ENCODE peak calls at places on chromosome 13, in seven cellular contexts. M, A, X, D, J, E and B are unnamed samples.

GRCh38 chr13:80441968-80442367 is 101.0 kb upstream of the SPRY2 start:
- DNase-seq in X (no peak), E (no peak), M (no peak), A (no peak), D (no peak), J (no peak), B (peak; percentile 34)

GRCh38 chr13:98507060-98507797 is 69.7 kb downstream of the STK24 start:
- DNase-seq in X (peak; percentile 57), E (peak; percentile 78), J (no peak), A (peak; percentile 58), D (peak; percentile 81), M (peak; percentile 68), B (no peak)

GRCh38 chr13:32142956-32143375 is 111.4 kb downstream of the FRY start:
- DNase-seq in J (no peak), D (no peak), X (peak; percentile 11), E (peak; percentile 49), M (no peak), A (peak; percentile 29), B (no peak)

GRCh38 chr13:76991432-76991795 is 467 bp upstream of the CLN5 start:
- DNase-seq in A (no peak), E (no peak), J (peak; percentile 83), X (no peak), D (no peak), M (no peak), B (peak; percentile 45)

GRCh38 chr13:54018485-54018884 is 989.9 kb downstream of the OLFM4 start:
- DNase-seq in J (no peak), E (no peak), M (no peak), A (no peak), X (no peak), D (no peak), B (no peak)

GRCh38 chr13:39530996-39531395 is 72.0 kb downstream of the LHFPL6 start:
- DNase-seq in E (no peak), D (no peak), J (no peak), A (no peak), M (no peak), X (no peak), B (no peak)

GRCh38 chr13:40665061-40665753 is 1.2 kb downstream of the FOXO1 start:
- DNase-seq in M (peak; percentile 31), E (peak; percentile 33), D (peak; percentile 72), A (peak; percentile 31), J (peak; percentile 46), X (peak; percentile 28), B (peak; percentile 46)

GRCh38 chr13:23947893-23948292 is 50.6 kb upstream of the C1QTNF9B start:
- DNase-seq in J (no peak), A (no peak), X (no peak), D (no peak), M (no peak), E (no peak), B (no peak)

GRCh38 chr13:24306632-24307031 is 2.7 kb upstream of the C1QTNF9 start:
- DNase-seq in J (no peak), A (no peak), E (no peak), M (no peak), X (no peak), D (no peak), B (no peak)

GRCh38 chr13:39415003-39415402 is 188.0 kb downstream of the LHFPL6 start:
- DNase-seq in D (no peak), E (no peak), J (no peak), M (peak; percentile 45), A (no peak), X (no peak), B (no peak)

GRCh38 chr13:99464441-99464949 is 36.8 kb upstream of the TM9SF2 start:
- DNase-seq in A (no peak), X (no peak), M (no peak), J (no peak), E (no peak), D (no peak), B (no peak)

DNA sequence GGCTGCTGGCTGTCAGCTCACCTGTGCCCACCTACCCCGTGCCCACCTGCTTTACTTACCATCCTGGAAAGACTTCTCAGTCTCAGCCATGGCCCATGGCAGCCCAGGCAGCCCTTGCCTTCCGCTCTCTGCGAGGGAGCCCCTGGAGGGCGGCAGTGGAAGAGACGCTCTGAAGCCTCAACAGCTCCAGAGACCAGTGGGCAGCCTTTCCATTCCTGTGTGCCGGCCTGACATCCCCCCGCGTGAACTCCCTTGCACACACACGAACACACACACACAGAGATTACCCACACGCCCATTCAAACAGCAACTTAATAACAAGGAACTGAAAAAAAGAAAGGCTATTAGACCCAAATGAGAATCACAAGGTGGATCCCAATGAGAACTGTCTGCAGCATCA is 14.2 kb upstream of the RASA3 start:
- DNase-seq in D (no peak), M (no peak), X (peak; percentile 53), A (no peak), E (no peak), J (no peak), B (peak; percentile 41)
- TF ChIP-seq CTCF in D (no peak), M (no peak), X (no peak), A (no peak), E (no peak), J (no peak), B (peak; percentile 17)

DNA sequence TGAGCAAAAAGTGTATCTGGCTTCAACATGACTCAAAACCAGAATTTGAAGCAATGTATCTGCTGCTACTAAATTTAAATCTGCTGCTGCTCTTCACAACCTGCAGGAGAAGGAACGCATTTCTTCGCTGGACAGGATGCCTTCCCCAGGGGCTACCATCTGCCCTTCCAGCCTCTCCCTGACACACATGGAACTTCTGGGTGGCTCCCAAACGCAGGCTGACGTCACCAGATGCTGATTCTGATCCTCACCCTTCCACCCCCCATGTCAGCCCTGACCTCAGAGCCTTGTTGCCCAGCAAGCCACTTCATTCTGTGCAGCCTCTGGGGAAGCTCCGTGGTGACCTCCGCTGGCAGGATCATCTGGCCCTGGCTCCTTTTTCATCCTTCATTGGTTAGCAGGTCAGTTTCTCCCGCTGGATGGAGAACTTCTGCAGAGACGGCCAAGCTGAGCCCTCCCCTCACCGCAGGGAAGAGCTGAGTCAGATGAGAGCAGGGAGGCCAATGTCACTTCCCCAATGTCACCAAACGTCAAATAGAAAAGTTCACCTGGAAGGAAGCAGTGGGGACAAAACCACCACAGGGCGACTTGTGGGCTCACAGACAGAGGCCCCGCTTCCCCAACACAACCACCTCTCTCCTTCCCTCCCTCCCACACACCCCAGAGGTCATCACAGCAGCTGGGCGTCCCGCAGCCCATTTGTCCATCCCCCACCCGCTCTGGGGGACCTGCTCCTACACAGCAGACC is 14.0 kb upstream of the RAB20 start:
- DNase-seq in X (no peak), M (no peak), J (no peak), E (no peak), A (no peak), D (no peak), B (peak; percentile 51)
- TF ChIP-seq CTCF in X (no peak), M (no peak), J (no peak), E (no peak), A (no peak), D (no peak), B (no peak)

DNA sequence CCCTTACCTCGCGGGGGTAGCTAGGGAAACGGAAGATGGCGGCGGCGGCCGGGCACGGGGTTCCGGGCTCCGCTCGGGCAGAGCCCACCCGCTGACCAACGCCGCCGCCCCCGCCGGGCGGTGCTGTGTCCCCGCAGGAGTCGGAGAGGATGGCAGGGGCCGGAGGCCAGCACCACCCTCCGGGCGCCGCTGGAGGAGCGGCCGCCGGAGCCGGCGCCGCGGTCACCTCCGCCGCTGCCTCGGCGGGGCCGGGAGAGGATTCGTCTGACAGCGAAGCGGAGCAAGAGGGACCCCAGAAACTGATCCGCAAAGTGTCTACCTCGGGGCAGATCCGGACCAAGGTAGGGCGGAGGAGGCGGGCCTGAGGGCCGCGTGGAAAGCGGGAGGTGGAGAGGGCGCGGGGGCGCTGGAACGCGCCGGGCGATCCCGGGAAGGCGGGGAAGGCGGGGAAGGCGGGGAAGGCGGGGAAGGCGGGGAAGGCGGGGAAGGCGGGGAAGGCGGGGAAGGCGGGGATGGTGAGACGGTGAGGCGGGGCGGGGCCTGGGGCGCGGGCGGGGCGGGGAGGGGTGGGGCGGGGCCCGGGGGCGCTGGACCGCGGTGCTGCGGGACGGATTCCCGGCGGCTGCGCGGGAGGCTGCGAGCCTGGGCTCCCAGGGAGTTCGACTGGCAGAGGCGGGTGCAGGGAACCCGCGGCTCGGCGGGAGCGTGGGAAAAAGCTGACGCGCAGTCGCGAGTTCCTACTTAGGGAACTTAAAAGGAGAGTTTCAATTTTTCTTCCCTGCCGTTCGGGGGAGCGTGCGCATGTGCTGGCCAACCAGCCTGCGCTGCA is at the start of gene DGKH:
- DNase-seq in A (peak; percentile 75), M (peak; percentile 78), E (peak; percentile 76), D (peak; percentile 79), J (no peak), X (peak; percentile 73), B (peak; percentile 89)
- TF ChIP-seq CTCF in A (no peak), M (peak; percentile 33), E (peak; percentile 17), D (peak; percentile 37), J (no peak), X (peak; percentile 16), B (no peak)

GRCh38 chr13:97257228-97257755 is 35.2 kb downstream of the MBNL2 start:
- DNase-seq in M (no peak), D (no peak), E (peak; percentile 44), X (no peak), A (no peak), J (no peak), B (no peak)

GRCh38 chr13:97259787-97260641 is 37.9 kb downstream of the MBNL2 start:
- DNase-seq in E (peak; percentile 79), A (no peak), D (no peak), M (no peak), J (no peak), X (no peak), B (no peak)

GRCh38 chr13:97256343-97256783 is 34.2 kb downstream of the MBNL2 start:
- DNase-seq in D (no peak), X (no peak), M (no peak), A (no peak), E (peak; percentile 92), J (no peak), B (no peak)

GRCh38 chr13:97258801-97259200 is 36.7 kb downstream of the MBNL2 start:
- DNase-seq in J (no peak), A (no peak), D (no peak), X (no peak), E (no peak), M (no peak), B (no peak)

DNA sequence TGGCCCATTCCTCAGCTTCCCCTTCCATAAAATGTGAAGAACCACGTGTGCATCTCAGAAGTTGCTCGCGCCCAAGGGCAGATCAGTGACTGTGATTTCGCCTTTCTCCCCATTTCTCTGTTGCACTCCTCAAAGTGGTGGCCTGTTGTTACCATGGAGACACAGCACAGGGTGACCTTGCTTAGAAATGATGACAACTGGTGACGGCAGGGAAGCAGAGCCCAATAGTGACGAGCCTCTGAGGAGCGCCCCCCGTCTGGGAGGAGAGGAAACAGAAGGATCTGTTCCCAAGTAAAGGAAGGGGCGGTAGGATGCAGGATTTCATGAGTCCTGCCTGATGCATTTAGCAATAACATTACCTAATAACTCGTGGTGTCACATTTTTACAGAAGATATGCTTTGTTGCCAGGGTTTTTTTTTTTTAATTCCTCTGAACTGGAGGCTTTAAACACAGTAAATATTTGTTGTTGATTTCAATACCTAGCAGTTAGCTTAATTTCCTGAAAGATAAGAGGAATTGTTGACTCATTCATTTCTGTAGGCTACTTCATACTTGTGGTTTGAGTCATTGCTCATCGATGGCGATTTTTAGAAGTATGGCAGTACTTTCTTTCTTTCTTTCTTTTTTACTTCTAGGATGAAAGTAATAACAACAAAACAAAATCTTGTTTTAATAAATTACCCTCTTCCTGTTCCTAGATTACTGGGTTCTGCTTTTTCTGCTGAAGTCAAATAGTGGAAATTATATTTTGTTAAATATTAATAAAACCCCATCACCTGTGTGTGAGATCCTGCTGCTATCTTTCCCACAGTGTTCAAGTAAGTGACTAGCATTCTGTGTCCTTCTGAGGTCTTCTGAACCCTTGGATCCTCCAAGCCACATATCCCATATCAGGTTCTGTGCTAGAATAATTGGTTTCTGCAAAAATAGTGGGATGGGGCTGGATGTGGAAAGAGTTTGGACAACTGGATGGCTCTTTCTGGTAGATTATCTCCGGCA is 36.0 kb downstream of the MBNL2 start:
- DNase-seq in D (no peak), X (peak; percentile 56), J (no peak), A (peak; percentile 54), M (peak; percentile 69), E (peak; percentile 83), B (no peak)
- TF ChIP-seq CTCF in D (no peak), X (no peak), J (no peak), A (no peak), M (no peak), E (no peak), B (no peak)